ENCODE peak calls at places on chromosome 14, in six cellular contexts. P is IMR-90, G is A549, E is GM12878, X is K562, H is HepG2. Q is an unnamed sample.

GRCh38 chr14:101775756-101776292 is 14.3 kb downstream of the PPP2R5C start:
- DNase-seq in P (no peak), G (no peak), E (no peak), X (no peak), H (no peak), Q (no peak)

GRCh38 chr14:105582639-105583038 is 56.3 kb downstream of the TMEM121 start:
- DNase-seq in P (peak; percentile 15), G (no peak), E (no peak), X (no peak), H (peak; percentile 9), Q (no peak)

GRCh38 chr14:53536446-53536845 is 383.3 kb upstream of the DDHD1 start:
- DNase-seq in P (no peak), G (no peak), E (no peak), X (no peak), H (no peak), Q (no peak)

GRCh38 chr14:61355892-61356325 is 34.5 kb downstream of the PRKCH start:
- DNase-seq in P (peak; percentile 11), G (peak; percentile 34), E (no peak), X (no peak), H (peak; percentile 1), Q (no peak)

GRCh38 chr14:105742531-105742848 is 216.1 kb downstream of the TMEM121 start:
- DNase-seq in P (no peak), G (no peak), E (no peak), X (no peak), H (no peak), Q (no peak)

GRCh38 chr14:65461730-65462129 is 49.2 kb downstream of the FUT8 start:
- DNase-seq in P (no peak), G (no peak), E (peak; percentile 41), X (no peak), H (no peak), Q (no peak)

GRCh38 chr14:81797246-81797645 is 263.6 kb upstream of the SEL1L start:
- DNase-seq in P (no peak), G (no peak), E (no peak), X (no peak), H (no peak), Q (no peak)

GRCh38 chr14:73472182-73473114 is 14.1 kb upstream of the NUMB start:
- DNase-seq in P (peak; percentile 82), G (peak; percentile 52), E (peak; percentile 57), X (peak; percentile 60), H (peak; percentile 64), Q (peak; percentile 67)

GRCh38 chr14:100871234-100872186 is 32.0 kb downstream of the RTL1 start:
- DNase-seq in P (peak; percentile 59), G (peak; percentile 32), E (no peak), X (peak; percentile 83), H (peak; percentile 22), Q (no peak)

GRCh38 chr14:105143451-105144230 is 24.9 kb downstream of the JAG2 start:
- DNase-seq in P (no peak), G (no peak), E (no peak), X (no peak), H (no peak), Q (peak; percentile 25)

GRCh38 chr14:69573841-69574265 is 818 bp downstream of the CCDC177 start:
- DNase-seq in P (no peak), G (no peak), E (no peak), X (no peak), H (no peak), Q (no peak)

GRCh38 chr14:93114068-93114710 is 1.5 kb downstream of the ITPK1 start:
- DNase-seq in P (no peak), G (no peak), E (no peak), X (no peak), H (no peak), Q (no peak)

GRCh38 chr14:43687866-43688265 is 819.2 kb downstream of the FSCB start:
- DNase-seq in P (peak; percentile 58), G (no peak), E (no peak), X (no peak), H (no peak), Q (no peak)

GRCh38 chr14:100028990-100029677 is 36.1 kb upstream of the EVL start:
- DNase-seq in P (peak; percentile 74), G (peak; percentile 35), E (no peak), X (no peak), H (no peak), Q (no peak)

GRCh38 chr14:34699873-34700621 is 14.3 kb downstream of the CFL2 start:
- DNase-seq in P (peak; percentile 93), G (peak; percentile 65), E (no peak), X (no peak), H (peak; percentile 89), Q (peak; percentile 43)

GRCh38 chr14:87489196-87489819 is 503.7 kb downstream of the GALC start:
- DNase-seq in P (peak; percentile 8), G (no peak), E (no peak), X (no peak), H (no peak), Q (no peak)

GRCh38 chr14:48726080-48726642 is 860.0 kb downstream of the RPS29 start:
- DNase-seq in P (peak; percentile 27), G (no peak), E (no peak), X (no peak), H (no peak), Q (no peak)

GRCh38 chr14:54784060-54784459 is 118.6 kb downstream of the GCH1 start:
- DNase-seq in P (no peak), G (no peak), E (no peak), X (no peak), H (no peak), Q (no peak)

GRCh38 chr14:100557658-100558057 is 29.6 kb downstream of the BEGAIN start:
- DNase-seq in P (peak; percentile 18), G (no peak), E (no peak), X (no peak), H (no peak), Q (no peak)

GRCh38 chr14:92619671-92620437 is 106.3 kb downstream of the RIN3 start:
- DNase-seq in P (peak; percentile 49), G (no peak), E (no peak), X (no peak), H (no peak), Q (no peak)

GRCh38 chr14:30614155-30614554 is 8.0 kb upstream of the SCFD1 start:
- DNase-seq in P (no peak), G (no peak), E (no peak), X (no peak), H (no peak), Q (no peak)

GRCh38 chr14:30608533-30609006 is 13.5 kb upstream of the SCFD1 start:
- DNase-seq in P (peak; percentile 59), G (no peak), E (no peak), X (no peak), H (no peak), Q (no peak)

GRCh38 chr14:30607156-30607780 is 14.9 kb upstream of the SCFD1 start:
- DNase-seq in P (peak; percentile 56), G (no peak), E (no peak), X (no peak), H (no peak), Q (no peak)

DNA sequence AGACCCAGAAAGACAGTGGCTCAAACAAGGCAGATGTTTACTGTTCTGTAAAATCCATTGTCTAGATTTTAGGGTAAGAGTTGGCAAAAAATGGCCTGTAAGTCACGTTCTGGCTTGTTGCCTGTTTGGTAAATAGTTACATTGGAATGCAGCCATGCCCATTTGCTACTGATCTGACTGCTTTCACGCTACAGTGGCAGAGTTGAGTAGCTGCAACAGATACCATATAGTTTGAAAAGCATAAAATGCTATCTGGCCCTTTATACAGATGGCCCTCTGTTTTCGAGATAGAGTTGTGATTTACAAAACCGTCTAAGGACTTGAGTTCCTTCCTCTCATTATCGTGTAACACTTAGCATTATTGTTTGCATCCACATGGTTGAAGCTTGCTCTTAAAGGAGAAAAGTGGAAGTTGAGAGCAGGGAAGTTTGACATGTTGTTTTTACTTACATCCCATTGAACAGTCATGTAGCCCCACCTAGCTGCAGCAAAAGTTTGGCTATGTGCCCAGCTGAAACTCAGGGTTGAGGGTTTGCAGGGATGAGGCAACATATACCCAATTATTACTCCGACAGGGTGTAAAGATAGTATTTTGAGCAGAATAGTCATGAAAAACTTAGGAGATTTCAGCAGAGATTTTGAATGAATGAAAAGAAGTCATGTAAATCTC is 11.3 kb upstream of the SCFD1 start:
- DNase-seq in P (peak; percentile 81), G (peak; percentile 13), E (no peak), X (peak; percentile 68), H (peak; percentile 75), Q (peak; percentile 27)
- TF ChIP-seq CTCF in P (peak; percentile 53), G (peak; percentile 23), E (peak; percentile 15), X (no peak), H (peak; percentile 76), Q (peak; percentile 51)

GRCh38 chr14:75299064-75299463 is 20.4 kb downstream of the FOS start:
- DNase-seq in P (no peak), G (no peak), E (no peak), X (no peak), H (no peak), Q (no peak)

GRCh38 chr14:75299576-75299975 is 20.9 kb downstream of the FOS start:
- DNase-seq in P (no peak), G (no peak), E (no peak), X (no peak), H (no peak), Q (no peak)

GRCh38 chr14:75298187-75298985 is 19.8 kb downstream of the FOS start:
- DNase-seq in P (no peak), G (no peak), E (no peak), X (no peak), H (no peak), Q (no peak)

GRCh38 chr14:75295491-75296338 is 17.1 kb downstream of the FOS start:
- DNase-seq in P (peak; percentile 64), G (peak; percentile 81), E (no peak), X (peak; percentile 82), H (no peak), Q (peak; percentile 80)

GRCh38 chr14:75297417-75298040 is 18.9 kb downstream of the FOS start:
- DNase-seq in P (no peak), G (no peak), E (no peak), X (no peak), H (no peak), Q (no peak)
- TF ChIP-seq SMC3 in P (no peak), G (no peak), E (no peak), X (no peak), H (no peak), Q (no peak)

DNA sequence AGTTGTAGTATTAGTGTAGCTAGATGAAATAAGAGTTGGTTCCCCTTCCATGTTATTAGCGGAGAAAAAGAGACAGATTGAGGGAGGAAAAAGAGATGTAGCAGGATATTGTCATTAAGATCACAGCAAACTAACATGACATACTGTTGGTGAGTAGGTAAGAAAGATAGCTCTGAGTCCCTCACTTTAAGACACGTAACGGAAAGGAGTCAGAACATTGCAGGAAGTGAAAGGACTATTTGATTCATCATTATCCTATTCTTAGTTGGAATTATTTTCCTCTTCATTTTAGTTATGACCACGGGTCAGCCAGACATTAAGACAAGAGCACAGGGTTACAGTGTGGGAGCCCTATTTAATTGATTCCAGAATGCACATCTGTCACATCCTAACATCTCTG is 54.9 kb downstream of the TMX1 start:
- DNase-seq in P (no peak), G (no peak), E (no peak), X (no peak), H (no peak), Q (peak; percentile 24)
- H3K27ac ChIP-seq in P (no peak overlapping the region), G (no peak overlapping the region), E (no peak overlapping the region), X (no peak overlapping the region), H (no peak overlapping the region), Q (no peak overlapping the region)

GRCh38 chr14:95668235-95668772 is 17.9 kb upstream of the TCL1B start:
- DNase-seq in P (no peak), G (no peak), E (peak; percentile 51), X (peak; percentile 8), H (no peak), Q (no peak)
- TF ChIP-seq CTCF in P (no peak), G (no peak), E (no peak), X (no peak), H (no peak), Q (no peak)

GRCh38 chr14:22334627-22335026 is 254.4 kb downstream of the DAD1 start:
- DNase-seq in P (no peak), G (peak; percentile 17), E (no peak), X (no peak), H (no peak), Q (no peak)
- TF ChIP-seq SMC3 in P (no peak), G (no peak), E (no peak), X (no peak), H (no peak), Q (no peak)

Q was measured in SK-N-SH.